ENCODE peak calls at places on chromosomes 3 and 15, in eight cellular contexts. One of them, this sample, is unnamed.
A peak's percentile ranks its signal among the peaks of the same experiment; 100 is the strongest.

GRCh38 chr3:187838016-187838535 is 92.8 kb upstream of the BCL6 start:
- DNase-seq in endodermal cell: no peak
- DNase-seq in Panc1: no peak
- DNase-seq in Peyer's patch: no peak
- DNase-seq in kidney: no peak
- DNase-seq in cardiac muscle cell: no peak
- DNase-seq in IMR-90: no peak
- DNase-seq in brain microvascular endothelial cell: no peak
- DNase-seq in this sample: no peak

GRCh38 chr15:63391669-63392354 is 10.2 kb upstream of the CA12 start:
- DNase-seq in brain microvascular endothelial cell: no peak
- DNase-seq in cardiac muscle cell: no peak
- DNase-seq in kidney: no peak
- DNase-seq in IMR-90: no peak
- DNase-seq in endodermal cell: no peak
- DNase-seq in Panc1: no peak
- DNase-seq in Peyer's patch: no peak
- DNase-seq in this sample: no peak

GRCh38 chr3:154430014-154430413 is at the start of gene GPR149:
- DNase-seq in kidney: no peak
- DNase-seq in brain microvascular endothelial cell: no peak
- DNase-seq in cardiac muscle cell: no peak
- DNase-seq in endodermal cell: peak; percentile 74
- DNase-seq in Peyer's patch: no peak
- DNase-seq in IMR-90: no peak
- DNase-seq in Panc1: no peak
- DNase-seq in this sample: no peak

GRCh38 chr3:179163503-179163902 is 15.3 kb downstream of the PIK3CA start:
- DNase-seq in IMR-90: no peak
- DNase-seq in kidney: no peak
- DNase-seq in endodermal cell: no peak
- DNase-seq in cardiac muscle cell: no peak
- DNase-seq in brain microvascular endothelial cell: no peak
- DNase-seq in Peyer's patch: no peak
- DNase-seq in Panc1: no peak
- DNase-seq in this sample: no peak

GRCh38 chr15:94231728-94232086 is 346 bp downstream of the MCTP2 start:
- DNase-seq in brain microvascular endothelial cell: no peak
- DNase-seq in kidney: no peak
- DNase-seq in endodermal cell: no peak
- DNase-seq in cardiac muscle cell: peak; percentile 3
- DNase-seq in Panc1: no peak
- DNase-seq in Peyer's patch: no peak
- DNase-seq in IMR-90: no peak
- DNase-seq in this sample: no peak

GRCh38 chr3:187015903-187016638 is 85.7 kb downstream of the ST6GAL1 start:
- DNase-seq in Peyer's patch: no peak
- DNase-seq in kidney: no peak
- DNase-seq in brain microvascular endothelial cell: no peak
- DNase-seq in IMR-90: no peak
- DNase-seq in cardiac muscle cell: no peak
- DNase-seq in Panc1: no peak
- DNase-seq in endodermal cell: no peak
- DNase-seq in this sample: peak; percentile 30

GRCh38 chr3:61093364-61093763 is 157.9 kb downstream of the FHIT start:
- DNase-seq in endodermal cell: no peak
- DNase-seq in Peyer's patch: no peak
- DNase-seq in brain microvascular endothelial cell: no peak
- DNase-seq in cardiac muscle cell: no peak
- DNase-seq in kidney: no peak
- DNase-seq in Panc1: no peak
- DNase-seq in IMR-90: no peak
- DNase-seq in this sample: no peak

GRCh38 chr3:79886204-79886603 is 118.4 kb upstream of the ROBO1 start:
- DNase-seq in brain microvascular endothelial cell: peak; percentile 21
- DNase-seq in kidney: no peak
- DNase-seq in cardiac muscle cell: no peak
- DNase-seq in IMR-90: no peak
- DNase-seq in endodermal cell: no peak
- DNase-seq in Panc1: no peak
- DNase-seq in Peyer's patch: no peak
- DNase-seq in this sample: peak; percentile 68

GRCh38 chr3:129277829-129278271 is 820 bp upstream of the HMCES start:
- DNase-seq in cardiac muscle cell: peak; percentile 34
- DNase-seq in brain microvascular endothelial cell: peak; percentile 30
- DNase-seq in endodermal cell: peak; percentile 64
- DNase-seq in Peyer's patch: no peak
- DNase-seq in IMR-90: peak; percentile 19
- DNase-seq in Panc1: no peak
- DNase-seq in kidney: no peak
- DNase-seq in this sample: peak; percentile 43

GRCh38 chr3:101518421-101518871 is 5.4 kb upstream of the SENP7 start:
- DNase-seq in Peyer's patch: no peak
- DNase-seq in kidney: no peak
- DNase-seq in cardiac muscle cell: no peak
- DNase-seq in endodermal cell: no peak
- DNase-seq in Panc1: no peak
- DNase-seq in IMR-90: peak; percentile 32
- DNase-seq in brain microvascular endothelial cell: no peak
- DNase-seq in this sample: peak; percentile 10

GRCh38 chr15:101652098-101652782 is at the start of gene TM2D3:
- DNase-seq in IMR-90: peak; percentile 88
- DNase-seq in Peyer's patch: peak; percentile 97
- DNase-seq in endodermal cell: peak; percentile 95
- DNase-seq in kidney: peak; percentile 98
- DNase-seq in Panc1: peak; percentile 45
- DNase-seq in brain microvascular endothelial cell: peak; percentile 80
- DNase-seq in cardiac muscle cell: peak; percentile 94
- DNase-seq in this sample: peak; percentile 93
- TF ChIP-seq CTCF in IMR-90: peak; percentile 77
- TF ChIP-seq CTCF in Peyer's patch: peak; percentile 87
- TF ChIP-seq CTCF in endodermal cell: peak; percentile 91
- TF ChIP-seq CTCF in kidney: peak; percentile 77
- TF ChIP-seq CTCF in Panc1: peak; percentile 84
- TF ChIP-seq CTCF in brain microvascular endothelial cell: peak; percentile 71
- TF ChIP-seq CTCF in cardiac muscle cell: peak; percentile 76
- TF ChIP-seq CTCF in this sample: peak; percentile 66

DNA sequence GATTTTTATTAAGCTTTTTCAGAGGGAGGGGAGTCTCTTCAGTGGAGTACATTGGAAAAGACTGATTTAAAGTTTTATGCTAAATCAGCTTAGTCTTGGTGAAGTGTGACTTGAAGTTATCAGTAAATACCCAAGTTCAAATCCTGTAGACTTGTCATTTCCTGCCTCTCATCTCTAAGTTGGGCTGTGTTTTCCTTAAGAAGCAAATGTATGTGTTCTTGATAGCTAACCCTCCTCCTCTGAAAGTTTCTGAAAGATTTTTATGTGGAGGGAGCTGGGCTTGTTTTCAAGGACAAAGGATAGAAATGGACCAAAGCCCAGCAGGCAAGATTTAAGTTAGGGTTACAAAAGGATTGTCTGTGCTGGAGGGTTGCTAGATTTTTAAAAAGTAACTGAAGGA is 4.2 kb downstream of the MAPKBP1 start:
- DNase-seq in Panc1: no peak
- DNase-seq in IMR-90: peak; percentile 43
- DNase-seq in kidney: no peak
- DNase-seq in brain microvascular endothelial cell: no peak
- DNase-seq in cardiac muscle cell: peak; percentile 39
- DNase-seq in endodermal cell: no peak
- DNase-seq in Peyer's patch: no peak
- DNase-seq in this sample: no peak
- H3K4me3 ChIP-seq in Panc1: no peak overlapping the region
- H3K4me3 ChIP-seq in IMR-90: no peak overlapping the region
- H3K4me3 ChIP-seq in kidney: no peak overlapping the region
- H3K4me3 ChIP-seq in brain microvascular endothelial cell: no peak overlapping the region
- H3K4me3 ChIP-seq in cardiac muscle cell: no peak overlapping the region
- H3K4me3 ChIP-seq in endodermal cell: no peak overlapping the region
- H3K4me3 ChIP-seq in Peyer's patch: no peak overlapping the region
- H3K4me3 ChIP-seq in this sample: no peak overlapping the region

GRCh38 chr3:112304611-112305010 is 10.6 kb upstream of the SLC9C1 start:
- DNase-seq in kidney: no peak
- DNase-seq in IMR-90: peak; percentile 13
- DNase-seq in cardiac muscle cell: peak; percentile 49
- DNase-seq in Panc1: no peak
- DNase-seq in endodermal cell: peak; percentile 52
- DNase-seq in brain microvascular endothelial cell: no peak
- DNase-seq in Peyer's patch: no peak
- DNase-seq in this sample: peak; percentile 54
- TF ChIP-seq CTCF in kidney: no peak
- TF ChIP-seq CTCF in IMR-90: peak; percentile 28
- TF ChIP-seq CTCF in cardiac muscle cell: peak; percentile 46
- TF ChIP-seq CTCF in Panc1: no peak
- TF ChIP-seq CTCF in endodermal cell: peak; percentile 71
- TF ChIP-seq CTCF in brain microvascular endothelial cell: peak; percentile 53
- TF ChIP-seq CTCF in Peyer's patch: peak; percentile 10
- TF ChIP-seq CTCF in this sample: peak; percentile 58

DNA sequence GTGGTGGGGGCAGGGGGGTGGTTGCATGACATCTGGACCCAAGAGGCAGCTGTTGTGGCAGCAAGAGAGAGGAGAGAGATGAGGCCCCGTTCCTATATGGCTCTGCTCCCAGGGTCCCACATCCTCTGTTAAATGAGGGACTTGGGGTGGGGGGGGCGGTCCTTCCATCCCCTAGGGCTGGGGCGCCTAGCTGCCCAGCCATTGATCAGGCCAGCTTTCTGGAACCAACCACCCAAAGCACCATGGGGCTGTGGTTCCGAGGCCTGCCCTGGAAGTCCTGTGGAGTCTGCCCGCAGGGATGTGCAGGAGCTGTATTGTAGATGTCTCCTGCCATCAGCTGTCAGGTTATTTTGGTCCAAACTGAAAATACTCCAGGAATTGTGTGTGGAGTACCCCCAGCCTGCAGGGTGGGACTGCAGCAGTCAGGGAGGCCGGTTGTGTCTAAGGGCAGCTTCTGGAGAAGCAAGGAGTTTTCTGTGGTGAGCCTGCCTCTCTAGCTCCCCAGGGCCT is 5.2 kb downstream of the FURIN start:
- DNase-seq in kidney: no peak
- DNase-seq in brain microvascular endothelial cell: no peak
- DNase-seq in Peyer's patch: no peak
- DNase-seq in IMR-90: no peak
- DNase-seq in Panc1: no peak
- DNase-seq in cardiac muscle cell: no peak
- DNase-seq in endodermal cell: no peak
- DNase-seq in this sample: no peak
- H3K4me3 ChIP-seq in kidney: peak overlapping the region; percentile 62
- H3K4me3 ChIP-seq in brain microvascular endothelial cell: peak overlapping the region; percentile 72
- H3K4me3 ChIP-seq in Peyer's patch: no peak overlapping the region
- H3K4me3 ChIP-seq in IMR-90: no peak overlapping the region
- H3K4me3 ChIP-seq in Panc1: peak overlapping the region; percentile 11
- H3K4me3 ChIP-seq in cardiac muscle cell: no peak overlapping the region
- H3K4me3 ChIP-seq in endodermal cell: peak overlapping the region; percentile 84
- H3K4me3 ChIP-seq in this sample: peak overlapping the region; percentile 16

DNA sequence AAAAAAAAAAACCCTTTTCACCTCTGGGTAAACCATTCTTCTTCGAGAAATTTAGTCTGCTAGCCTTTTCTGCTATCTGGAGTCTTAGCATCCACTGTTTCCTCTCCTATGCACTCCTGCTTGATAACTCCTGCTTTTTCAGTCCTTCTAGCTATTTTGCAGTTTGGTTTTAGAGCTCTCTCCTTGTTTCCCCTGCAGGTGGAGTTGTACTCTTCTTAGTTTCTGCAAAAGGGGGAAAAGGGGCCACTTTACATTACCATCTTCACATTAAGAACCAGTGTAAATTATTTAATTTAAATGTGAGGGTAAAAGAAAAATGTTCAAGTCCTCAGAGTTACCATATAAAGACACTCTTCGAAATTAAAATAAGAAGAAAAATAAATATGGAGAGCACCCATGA is 23.6 kb upstream of the MYLK start:
- DNase-seq in IMR-90: no peak
- DNase-seq in cardiac muscle cell: no peak
- DNase-seq in endodermal cell: no peak
- DNase-seq in brain microvascular endothelial cell: no peak
- DNase-seq in kidney: no peak
- DNase-seq in Peyer's patch: no peak
- DNase-seq in Panc1: no peak
- DNase-seq in this sample: no peak
- TF ChIP-seq CTCF in IMR-90: no peak
- TF ChIP-seq CTCF in cardiac muscle cell: no peak
- TF ChIP-seq CTCF in endodermal cell: peak; percentile 67
- TF ChIP-seq CTCF in brain microvascular endothelial cell: peak; percentile 17
- TF ChIP-seq CTCF in kidney: no peak
- TF ChIP-seq CTCF in Peyer's patch: no peak
- TF ChIP-seq CTCF in Panc1: peak; percentile 8
- TF ChIP-seq CTCF in this sample: peak; percentile 28